ENCODE peak calls at places on chromosomes 3 and 15, in seven cellular contexts. M is ovary, N is sigmoid colon, V is upper lobe of left lung, K is tibial nerve, J is A549, H is transverse colon. F is an unnamed sample.

GRCh38 chr3:138065939-138066338 is 49.5 kb downstream of the DZIP1L start:
- DNase-seq in M (no peak), N (no peak), V (no peak), K (no peak), J (no peak), H (no peak), F (no peak)

GRCh38 chr3:32816439-32817194 is 1.2 kb upstream of the TRIM71 start:
- DNase-seq in M (no peak), N (no peak), V (peak), K (no peak), J (peak), H (no peak), F (peak)

GRCh38 chr3:150970665-150971327 is 1.7 kb downstream of the CLRN1 start:
- DNase-seq in M (no peak), N (no peak), V (no peak), K (no peak), J (peak), H (no peak), F (no peak)

GRCh38 chr15:62444104-62445027 is 279.3 kb upstream of the C2CD4B start:
- DNase-seq in M (no peak), N (peak), V (no peak), K (no peak), J (no peak), H (no peak), F (no peak)

GRCh38 chr15:100124936-100125626 is 216.7 kb downstream of the ADAMTS17 start:
- DNase-seq in M (peak), N (no peak), V (no peak), K (no peak), J (no peak), H (no peak), F (no peak)

GRCh38 chr3:9036327-9037112 is 73.2 kb upstream of the RAD18 start:
- DNase-seq in M (peak), N (peak), V (no peak), K (peak), J (no peak), H (peak), F (peak)

GRCh38 chr3:9770276-9770812 is 597 bp upstream of the CAMK1 start:
- DNase-seq in M (peak), N (peak), V (no peak), K (peak), J (peak), H (peak), F (peak)

GRCh38 chr15:43440721-43441281 is 52.2 kb downstream of the TP53BP1 start:
- DNase-seq in M (no peak), N (peak), V (no peak), K (no peak), J (peak), H (peak), F (peak)

GRCh38 chr3:11346416-11346815 is 74.2 kb downstream of the ATG7 start:
- DNase-seq in M (no peak), N (no peak), V (no peak), K (no peak), J (no peak), H (no peak), F (no peak)

GRCh38 chr3:177816667-177817208 is 619.5 kb upstream of the TBL1XR1 start:
- DNase-seq in M (no peak), N (no peak), V (no peak), K (no peak), J (peak), H (no peak), F (no peak)

GRCh38 chr3:46852839-46853355 is 10.3 kb downstream of the MYL3 start:
- DNase-seq in M (no peak), N (no peak), V (no peak), K (no peak), J (no peak), H (no peak), F (no peak)

GRCh38 chr3:100210777-100211145 is 50.0 kb upstream of the TBC1D23 start:
- DNase-seq in M (no peak), N (no peak), V (no peak), K (no peak), J (no peak), H (no peak), F (no peak)

GRCh38 chr3:18443670-18444596 is 18.8 kb upstream of the SATB1 start:
- DNase-seq in M (peak), N (peak), V (peak), K (no peak), J (no peak), H (peak), F (peak)

GRCh38 chr3:127629462-127630403 is 748 bp downstream of the PODXL2 start:
- DNase-seq in M (peak), N (no peak), V (peak), K (no peak), J (no peak), H (peak), F (peak)

GRCh38 chr3:24145481-24145880 is 200.4 kb downstream of the NR1D2 start:
- DNase-seq in M (no peak), N (no peak), V (no peak), K (no peak), J (no peak), H (no peak), F (no peak)

GRCh38 chr15:91980502-91981267 is 127.2 kb downstream of the SLCO3A1 start:
- DNase-seq in M (no peak), N (no peak), V (no peak), K (no peak), J (no peak), H (no peak), F (no peak)

DNA sequence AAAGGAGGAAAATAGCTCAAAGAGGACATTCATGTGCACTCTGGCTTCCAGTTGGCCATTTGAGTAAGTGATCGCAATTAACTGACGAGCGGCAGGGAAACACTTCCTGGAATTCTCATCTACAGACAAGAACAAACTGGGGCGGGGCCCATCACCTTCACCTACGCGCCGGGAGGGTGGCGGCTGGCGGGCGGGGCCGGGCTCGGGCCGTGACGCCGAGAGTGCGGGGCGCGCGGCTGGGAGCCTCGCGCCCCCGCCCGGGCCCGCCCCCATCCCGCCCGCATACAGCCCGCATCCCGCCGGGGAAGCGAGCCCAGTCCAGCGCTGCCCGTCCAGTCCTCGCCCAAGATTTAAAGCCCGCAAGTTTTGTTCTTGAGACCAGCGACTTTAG is at the start of gene B3GNT5:
- DNase-seq in M (peak), N (peak), V (peak), K (no peak), J (peak), H (peak), F (peak)
- TF ChIP-seq EP300 in M (no peak), N (no peak), V (no peak), K (no peak), J (no peak), H (no peak), F (no peak)

DNA sequence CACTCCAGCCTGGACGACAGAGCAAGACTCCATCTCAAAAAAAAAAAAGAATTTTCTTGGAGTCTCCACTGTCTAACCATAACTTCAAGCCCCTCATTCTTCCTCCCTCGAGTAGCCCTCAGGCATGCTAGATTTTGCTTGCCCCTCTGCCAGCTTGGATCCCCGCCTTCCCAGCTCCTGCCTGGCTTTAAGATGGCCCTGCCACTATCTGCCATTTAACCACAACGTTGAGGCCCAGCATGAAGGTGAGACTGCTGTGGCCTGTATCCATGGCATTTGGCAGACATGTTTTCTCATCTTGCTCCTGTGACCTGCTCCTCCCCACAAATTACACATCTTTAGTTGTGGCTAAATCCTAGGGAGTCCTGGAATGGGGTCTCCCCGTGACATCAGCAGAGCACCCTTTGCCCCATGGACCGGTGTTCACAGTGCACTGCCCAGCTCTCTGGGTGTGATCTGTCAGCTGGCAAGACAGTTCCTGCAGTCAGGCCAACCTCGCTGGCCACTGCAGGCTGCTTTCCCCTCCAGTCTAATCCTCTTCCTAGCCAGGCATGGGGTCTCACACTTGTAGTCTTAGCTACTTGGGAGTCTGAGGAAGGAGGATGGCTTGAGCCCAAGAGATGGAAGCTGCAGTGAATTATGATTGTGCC is 10.4 kb downstream of the VPS18 start:
- DNase-seq in M (no peak), N (no peak), V (no peak), K (no peak), J (no peak), H (no peak), F (no peak)
- TF ChIP-seq EP300 in M (no peak), N (no peak), V (no peak), K (no peak), J (no peak), H (no peak), F (no peak)

GRCh38 chr3:165526367-165526766 is 310.9 kb downstream of the BCHE start:
- DNase-seq in M (no peak), N (no peak), V (no peak), K (no peak), J (no peak), H (no peak), F (no peak)
- TF ChIP-seq EP300 in M (no peak), N (no peak), V (no peak), K (no peak), J (no peak), H (no peak), F (no peak)

GRCh38 chr3:42780398-42780797 is 7.3 kb upstream of the CCDC13 start:
- DNase-seq in M (no peak), N (no peak), V (no peak), K (no peak), J (no peak), H (no peak), F (no peak)

GRCh38 chr3:42790714-42791229 is 13.5 kb downstream of the HIGD1A start:
- DNase-seq in M (no peak), N (no peak), V (no peak), K (no peak), J (no peak), H (no peak), F (no peak)

GRCh38 chr3:42780892-42781700 is 8.0 kb upstream of the CCDC13 start:
- DNase-seq in M (no peak), N (no peak), V (no peak), K (no peak), J (peak), H (no peak), F (peak)

GRCh38 chr3:42786631-42787030 is 13.6 kb upstream of the CCDC13 start:
- DNase-seq in M (no peak), N (no peak), V (no peak), K (no peak), J (no peak), H (no peak), F (no peak)

DNA sequence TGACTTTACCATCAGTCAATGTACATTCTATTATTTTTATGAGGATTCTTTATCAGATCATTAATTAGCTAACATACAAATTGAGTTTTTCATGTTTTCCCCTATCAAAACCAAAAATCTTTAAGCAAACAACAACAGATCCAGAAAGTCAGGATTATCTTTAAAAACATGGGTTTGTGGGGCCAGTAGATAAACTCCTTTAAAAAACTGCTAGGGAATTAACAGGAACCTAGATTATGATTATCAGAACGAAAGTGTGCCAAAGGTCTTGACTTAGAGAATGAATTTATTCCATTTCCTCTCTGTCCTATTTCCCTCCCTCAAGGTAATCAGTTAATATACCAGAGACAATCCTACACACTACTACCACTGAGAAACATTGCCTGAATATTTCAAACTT is 13.2 kb upstream of the CCDC13 start:
- DNase-seq in M (no peak), N (no peak), V (no peak), K (no peak), J (no peak), H (no peak), F (no peak)
- TF ChIP-seq EP300 in M (no peak), N (no peak), V (no peak), K (no peak), J (no peak), H (no peak), F (no peak)

F was measured in SK-N-SH.